ENCODE peak calls at places on chromosomes 3 and 15, in seven cellular contexts. Y is endothelial cell of umbilical vein, X is GM12878, E is K562, T is HCT116, D is HepG2, F is H1. J is an unnamed sample.

GRCh38 chr15:38688761-38689160 is 124.1 kb upstream of the RASGRP1 start:
- DNase-seq in Y (no peak), X (no peak), E (peak), T (no peak), D (no peak), F (no peak), J (no peak)

GRCh38 chr3:39626198-39626597 is 158.7 kb downstream of the MOBP start:
- DNase-seq in Y (no peak), X (no peak), E (no peak), T (no peak), D (no peak), F (no peak), J (no peak)

GRCh38 chr3:126549861-126550487 is 8.8 kb downstream of the C3orf22 start:
- DNase-seq in Y (no peak), X (no peak), E (no peak), T (no peak), D (no peak), F (no peak), J (no peak)

GRCh38 chr3:172031957-172032356 is 7.4 kb upstream of the FNDC3B start:
- DNase-seq in Y (no peak), X (no peak), E (peak), T (no peak), D (no peak), F (no peak), J (no peak)

GRCh38 chr3:123388811-123389210 is 60.1 kb downstream of the ADCY5 start:
- DNase-seq in Y (no peak), X (no peak), E (no peak), T (no peak), D (no peak), F (no peak), J (no peak)

GRCh38 chr15:62986948-62987347 is 55.6 kb upstream of the TPM1 start:
- DNase-seq in Y (no peak), X (no peak), E (no peak), T (no peak), D (peak), F (no peak), J (no peak)

GRCh38 chr3:128572013-128572412 is 78.6 kb downstream of the RPN1 start:
- DNase-seq in Y (no peak), X (no peak), E (no peak), T (no peak), D (no peak), F (no peak), J (no peak)

GRCh38 chr3:127712881-127713771 is 40.4 kb downstream of the ABTB1 start:
- DNase-seq in Y (peak), X (no peak), E (no peak), T (no peak), D (no peak), F (no peak), J (no peak)

GRCh38 chr15:55254916-55255679 is 34.5 kb downstream of the RAB27A start:
- DNase-seq in Y (no peak), X (no peak), E (no peak), T (no peak), D (no peak), F (no peak), J (no peak)

DNA sequence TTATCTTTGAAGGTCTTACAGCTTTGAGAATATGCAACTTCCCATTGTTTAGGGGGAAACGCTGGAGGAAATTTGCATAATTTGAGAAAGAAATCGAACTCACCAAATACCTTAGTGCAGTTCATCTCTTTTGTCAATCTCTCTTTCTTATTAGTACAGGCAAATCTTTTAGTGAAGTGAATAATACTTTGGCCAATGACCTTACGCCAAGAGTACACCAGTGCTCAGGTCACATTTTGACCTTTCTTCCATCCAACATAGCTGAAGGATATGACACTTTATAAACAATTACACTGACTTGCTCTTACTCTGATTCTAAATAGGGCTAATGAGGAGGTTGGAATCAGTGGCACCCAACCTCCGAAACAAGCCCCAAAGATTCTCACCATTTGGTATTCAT is 494.8 kb downstream of the FOXP1 start:
- DNase-seq in Y (no peak), X (no peak), E (no peak), T (no peak), D (no peak), F (no peak), J (no peak)
- H3K9ac ChIP-seq in Y (no peak), X (no peak), E (no peak), T (no peak), D (no peak), F (no peak), J (no peak)

GRCh38 chr3:55485208-55485791 is 1.8 kb downstream of the WNT5A start:
- DNase-seq in Y (peak), X (peak), E (peak), T (no peak), D (peak), F (no peak), J (no peak)

GRCh38 chr3:55484741-55485207 is 2.3 kb downstream of the WNT5A start:
- DNase-seq in Y (no peak), X (no peak), E (no peak), T (no peak), D (no peak), F (no peak), J (no peak)

GRCh38 chr3:55486857-55487375 is at the start of gene WNT5A:
- DNase-seq in Y (peak), X (no peak), E (no peak), T (no peak), D (no peak), F (no peak), J (no peak)

GRCh38 chr3:55487376-55488241 is 503 bp upstream of the WNT5A start:
- DNase-seq in Y (peak), X (no peak), E (no peak), T (no peak), D (no peak), F (no peak), J (no peak)

DNA sequence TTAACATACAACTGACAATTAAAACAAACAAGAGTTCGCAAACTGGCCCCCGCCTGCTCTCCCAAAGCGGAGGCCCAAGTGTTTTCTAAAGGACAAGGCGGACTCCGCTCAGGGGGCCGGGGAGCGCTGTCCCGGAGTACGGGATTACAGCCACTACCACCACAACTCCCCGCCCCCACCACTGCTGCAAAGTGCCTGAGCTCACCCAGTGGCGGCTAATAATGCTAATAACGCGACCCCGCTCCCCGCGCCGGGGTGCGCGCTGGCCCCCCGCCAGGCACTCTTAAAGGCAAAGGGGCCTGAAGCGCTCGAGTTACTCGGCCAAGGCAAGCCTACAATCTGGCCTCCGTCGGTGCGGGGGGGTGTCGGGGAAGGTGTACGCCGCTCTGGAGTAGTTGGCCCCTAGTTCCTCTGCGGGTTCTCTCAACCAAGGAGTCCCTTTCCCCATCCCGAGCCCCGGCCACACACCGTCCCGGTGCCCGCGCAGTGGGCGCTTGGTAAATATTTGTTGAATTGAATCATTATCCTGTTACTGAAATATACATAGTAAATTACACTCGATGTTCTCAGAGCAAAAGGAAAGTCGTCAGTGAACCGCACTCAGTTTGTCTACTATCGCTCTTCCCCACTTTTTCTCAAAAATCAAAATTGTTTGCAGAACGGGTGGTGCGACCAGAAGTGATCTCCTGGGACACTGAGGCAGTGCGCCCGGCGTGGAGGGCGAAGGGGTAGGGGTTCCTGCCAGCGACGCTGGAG is 827 bp downstream of the WNT5A start:
- DNase-seq in Y (peak), X (no peak), E (no peak), T (no peak), D (no peak), F (no peak), J (no peak)
- TF ChIP-seq EZH2 in Y (peak), X (no peak), E (no peak), T (no peak), D (no peak), F (peak), J (no peak)

GRCh38 chr3:102169915-102170479 is 264.8 kb upstream of the ZPLD1 start:
- DNase-seq in Y (no peak), X (no peak), E (no peak), T (no peak), D (no peak), F (no peak), J (no peak)
- TF ChIP-seq POLR2AphosphoS5 in Y (no peak), X (no peak), E (no peak), T (no peak), D (no peak), F (no peak), J (no peak)

DNA sequence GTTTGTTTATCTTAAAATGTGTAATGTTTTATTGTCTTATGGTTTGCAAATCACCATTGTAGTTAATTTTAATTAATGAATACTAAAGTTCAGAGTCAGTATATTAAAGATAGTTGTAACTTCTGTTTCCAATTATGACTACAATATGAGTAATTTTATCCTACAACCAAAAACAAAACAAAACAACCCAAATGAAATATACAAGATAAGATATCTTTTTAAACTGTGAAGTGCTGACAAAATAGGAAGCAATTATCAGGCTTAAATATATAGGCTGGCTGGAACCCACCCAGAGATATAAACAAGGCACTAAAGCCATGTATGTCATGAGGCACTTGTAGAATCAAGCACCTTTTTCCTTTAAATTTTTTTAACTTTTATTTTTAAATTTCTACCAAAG is 108.6 kb upstream of the LRRFIP2 start:
- DNase-seq in Y (peak), X (no peak), E (no peak), T (no peak), D (no peak), F (no peak), J (no peak)
- H3K9ac ChIP-seq in Y (no peak), X (no peak), E (no peak), T (no peak), D (no peak), F (no peak), J (no peak)

GRCh38 chr3:138949445-138950005 is 2.5 kb downstream of the FOXL2NB start:
- DNase-seq in Y (no peak), X (no peak), E (no peak), T (no peak), D (no peak), F (no peak), J (no peak)

GRCh38 chr3:138950701-138951100 is 3.7 kb downstream of the FOXL2NB start:
- DNase-seq in Y (no peak), X (no peak), E (no peak), T (no peak), D (no peak), F (no peak), J (no peak)

GRCh38 chr3:138948371-138949001 is 1.5 kb downstream of the FOXL2NB start:
- DNase-seq in Y (no peak), X (no peak), E (no peak), T (no peak), D (no peak), F (no peak), J (no peak)

GRCh38 chr3:138949002-138949418 is 2.0 kb downstream of the FOXL2NB start:
- DNase-seq in Y (no peak), X (no peak), E (no peak), T (no peak), D (no peak), F (no peak), J (no peak)

DNA sequence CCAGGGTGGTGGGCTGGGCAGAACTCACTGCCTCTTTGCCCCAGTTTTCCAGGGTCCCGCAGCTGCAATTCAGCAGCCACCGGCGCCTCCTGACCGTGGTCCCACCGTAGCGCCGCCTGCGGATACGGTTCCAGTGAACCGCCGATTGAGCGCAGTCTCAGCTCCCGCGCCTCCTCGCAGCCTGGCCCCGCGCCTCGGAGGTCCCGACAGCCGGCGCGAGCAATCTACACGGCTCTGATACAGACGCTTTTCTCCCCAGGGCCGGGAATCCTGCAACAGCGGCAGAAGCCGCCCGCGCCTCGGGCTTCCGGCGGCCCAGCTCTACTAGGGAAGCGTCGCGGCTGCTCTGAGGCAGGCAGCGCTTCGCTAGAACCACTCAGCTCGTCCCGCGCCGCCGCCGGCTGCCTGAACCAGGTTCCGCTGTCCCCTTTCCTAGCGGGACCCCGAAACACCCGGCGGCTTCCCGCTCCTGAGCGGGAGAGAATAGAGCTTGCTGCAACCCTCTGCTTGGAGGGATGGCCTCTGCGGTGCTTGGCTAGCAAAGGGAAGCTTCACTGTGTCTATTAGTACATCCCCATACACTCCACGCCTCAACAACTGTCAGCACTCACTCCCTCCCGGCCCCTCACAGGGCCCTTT is 3.1 kb downstream of the FOXL2NB start:
- DNase-seq in Y (no peak), X (no peak), E (no peak), T (no peak), D (no peak), F (no peak), J (no peak)
- TF ChIP-seq EZH2 in Y (peak), X (peak), E (no peak), T (no peak), D (peak), F (peak), J (peak)

GRCh38 chr3:52670621-52671521 is 14.8 kb downstream of the PBRM1 start:
- DNase-seq in Y (peak), X (peak), E (peak), T (peak), D (peak), F (no peak), J (no peak)
- TF ChIP-seq POLR2AphosphoS5 in Y (peak), X (no peak), E (no peak), T (peak), D (no peak), F (no peak), J (no peak)

GRCh38 chr15:87209891-87210649 is 1046.5 kb downstream of the NTRK3 start:
- DNase-seq in Y (no peak), X (no peak), E (no peak), T (no peak), D (no peak), F (no peak), J (no peak)
- H3K9ac ChIP-seq in Y (no peak), X (no peak), E (no peak), T (no peak), D (no peak), F (no peak), J (no peak)

GRCh38 chr3:160020057-160020711 is 31.5 kb downstream of the IL12A start:
- DNase-seq in Y (no peak), X (no peak), E (no peak), T (no peak), D (no peak), F (no peak), J (no peak)
- TF ChIP-seq EZH2 in Y (no peak), X (no peak), E (no peak), T (no peak), D (no peak), F (no peak), J (no peak)

GRCh38 chr3:101861978-101862421 is 12.7 kb downstream of the NFKBIZ start:
- DNase-seq in Y (no peak), X (no peak), E (no peak), T (no peak), D (no peak), F (no peak), J (no peak)
- TF ChIP-seq POLR2AphosphoS5 in Y (no peak), X (peak), E (no peak), T (no peak), D (no peak), F (no peak), J (no peak)

GRCh38 chr3:69902386-69902785 is 97.1 kb upstream of the SAMMSON start:
- DNase-seq in Y (no peak), X (no peak), E (no peak), T (no peak), D (no peak), F (no peak), J (no peak)

GRCh38 chr3:69900331-69900730 is 99.2 kb upstream of the SAMMSON start:
- DNase-seq in Y (no peak), X (no peak), E (no peak), T (no peak), D (no peak), F (no peak), J (no peak)

GRCh38 chr3:69906351-69906966 is 93.1 kb upstream of the SAMMSON start:
- DNase-seq in Y (no peak), X (no peak), E (no peak), T (no peak), D (no peak), F (no peak), J (no peak)

GRCh38 chr3:69896095-69896494 is 103.4 kb upstream of the SAMMSON start:
- DNase-seq in Y (no peak), X (no peak), E (no peak), T (no peak), D (no peak), F (no peak), J (no peak)

GRCh38 chr3:69901802-69902201 is 97.7 kb upstream of the SAMMSON start:
- DNase-seq in Y (no peak), X (no peak), E (no peak), T (no peak), D (no peak), F (no peak), J (no peak)
- H3K9ac ChIP-seq in Y (no peak), X (no peak), E (no peak), T (no peak), D (no peak), F (no peak), J (no peak)

J was measured in SK-N-MC.